ENCODE peak calls at places on chromosomes 2 and 18, in nine cellular contexts. One of them, this sample, is unnamed.
A peak's percentile ranks its signal among the peaks of the same experiment; 100 is the strongest.

GRCh38 chr18:76471593-76471992 is 23.4 kb downstream of the ZNF516 start:
- DNase-seq in HepG2: no peak
- DNase-seq in upper lobe of left lung: no peak
- DNase-seq in stomach: no peak
- DNase-seq in ovary: no peak
- DNase-seq in K562: no peak
- DNase-seq in transverse colon: no peak
- DNase-seq in GM12878: no peak
- DNase-seq in tibial nerve: no peak
- DNase-seq in this sample: peak; percentile 57

GRCh38 chr2:9613291-9613690 is 17.5 kb downstream of the YWHAQ start:
- DNase-seq in HepG2: no peak
- DNase-seq in upper lobe of left lung: no peak
- DNase-seq in stomach: no peak
- DNase-seq in ovary: no peak
- DNase-seq in K562: no peak
- DNase-seq in transverse colon: no peak
- DNase-seq in GM12878: no peak
- DNase-seq in tibial nerve: no peak
- DNase-seq in this sample: no peak

GRCh38 chr2:239763433-239764097 is 261.6 kb downstream of the NDUFA10 start:
- DNase-seq in HepG2: no peak
- DNase-seq in upper lobe of left lung: no peak
- DNase-seq in stomach: no peak
- DNase-seq in ovary: peak; percentile 2
- DNase-seq in K562: no peak
- DNase-seq in transverse colon: no peak
- DNase-seq in GM12878: no peak
- DNase-seq in tibial nerve: no peak
- DNase-seq in this sample: peak; percentile 37

GRCh38 chr2:239693330-239693729 is 292.5 kb upstream of the HDAC4 start:
- DNase-seq in HepG2: no peak
- DNase-seq in upper lobe of left lung: no peak
- DNase-seq in stomach: no peak
- DNase-seq in ovary: no peak
- DNase-seq in K562: no peak
- DNase-seq in transverse colon: no peak
- DNase-seq in GM12878: no peak
- DNase-seq in tibial nerve: no peak
- DNase-seq in this sample: no peak

GRCh38 chr2:151053661-151053990 is 208.0 kb downstream of the RBM43 start:
- DNase-seq in HepG2: no peak
- DNase-seq in upper lobe of left lung: no peak
- DNase-seq in stomach: no peak
- DNase-seq in ovary: no peak
- DNase-seq in K562: no peak
- DNase-seq in transverse colon: no peak
- DNase-seq in GM12878: no peak
- DNase-seq in tibial nerve: no peak
- DNase-seq in this sample: no peak

GRCh38 chr2:10141736-10142639 is 19.4 kb downstream of the RRM2 start:
- DNase-seq in HepG2: no peak
- DNase-seq in upper lobe of left lung: no peak
- DNase-seq in stomach: peak; percentile 59
- DNase-seq in ovary: no peak
- DNase-seq in K562: no peak
- DNase-seq in transverse colon: peak; percentile 49
- DNase-seq in GM12878: no peak
- DNase-seq in tibial nerve: no peak
- DNase-seq in this sample: peak; percentile 57

GRCh38 chr2:190978389-190979053 is 35.5 kb downstream of the STAT1 start:
- DNase-seq in HepG2: no peak
- DNase-seq in upper lobe of left lung: no peak
- DNase-seq in stomach: no peak
- DNase-seq in ovary: no peak
- DNase-seq in K562: no peak
- DNase-seq in transverse colon: no peak
- DNase-seq in GM12878: no peak
- DNase-seq in tibial nerve: no peak
- DNase-seq in this sample: no peak

GRCh38 chr2:162840598-162841246 is 2.2 kb upstream of the KCNH7 start:
- DNase-seq in HepG2: peak; percentile 70
- DNase-seq in upper lobe of left lung: no peak
- DNase-seq in stomach: peak; percentile 45
- DNase-seq in ovary: peak; percentile 29
- DNase-seq in K562: peak; percentile 28
- DNase-seq in transverse colon: peak; percentile 14
- DNase-seq in GM12878: peak; percentile 4
- DNase-seq in tibial nerve: peak; percentile 20
- DNase-seq in this sample: no peak

GRCh38 chr2:163667064-163667887 is 68.5 kb downstream of the FIGN start:
- DNase-seq in HepG2: peak; percentile 81
- DNase-seq in upper lobe of left lung: no peak
- DNase-seq in stomach: no peak
- DNase-seq in ovary: no peak
- DNase-seq in K562: no peak
- DNase-seq in transverse colon: no peak
- DNase-seq in GM12878: no peak
- DNase-seq in tibial nerve: no peak
- DNase-seq in this sample: no peak

GRCh38 chr2:235709124-235709813 is 215.4 kb downstream of the AGAP1 start:
- DNase-seq in HepG2: peak; percentile 48
- DNase-seq in upper lobe of left lung: peak; percentile 40
- DNase-seq in stomach: peak; percentile 77
- DNase-seq in ovary: no peak
- DNase-seq in K562: no peak
- DNase-seq in transverse colon: peak; percentile 89
- DNase-seq in GM12878: no peak
- DNase-seq in tibial nerve: no peak
- DNase-seq in this sample: peak; percentile 41

GRCh38 chr18:55343396-55344073 is 244.5 kb downstream of the TCF4 start:
- DNase-seq in HepG2: no peak
- DNase-seq in upper lobe of left lung: no peak
- DNase-seq in stomach: no peak
- DNase-seq in ovary: no peak
- DNase-seq in K562: peak; percentile 5
- DNase-seq in transverse colon: no peak
- DNase-seq in GM12878: no peak
- DNase-seq in tibial nerve: no peak
- DNase-seq in this sample: no peak

DNA sequence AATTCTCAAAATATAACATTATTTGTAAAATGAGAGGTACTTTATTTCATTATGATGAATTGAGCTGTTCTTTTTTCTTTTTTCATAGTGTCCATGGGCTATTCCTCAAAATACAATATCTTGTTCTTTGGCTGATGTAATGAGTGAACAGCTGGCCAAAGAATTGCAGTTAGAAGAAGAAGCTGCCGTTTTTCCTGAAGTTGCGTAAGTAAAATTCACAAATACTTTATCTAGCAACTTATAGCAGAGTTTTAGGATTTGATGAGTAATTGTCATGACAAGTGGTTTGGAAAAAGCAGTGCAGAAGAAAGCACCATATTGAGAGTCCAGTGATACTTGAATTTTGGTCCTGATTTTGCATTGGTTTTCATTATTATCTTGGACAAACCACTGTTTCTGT is 9.8 kb downstream of the RIOK3 start:
- DNase-seq in HepG2: no peak
- DNase-seq in upper lobe of left lung: no peak
- DNase-seq in stomach: no peak
- DNase-seq in ovary: no peak
- DNase-seq in K562: no peak
- DNase-seq in transverse colon: no peak
- DNase-seq in GM12878: no peak
- DNase-seq in tibial nerve: no peak
- DNase-seq in this sample: no peak
- H3K36me3 ChIP-seq in HepG2: peaks cover 48% of the 10 kb centered on the region
- H3K36me3 ChIP-seq in upper lobe of left lung: peaks cover 47% of the 10 kb centered on the region
- H3K36me3 ChIP-seq in stomach: peaks cover 63% of the 10 kb centered on the region
- H3K36me3 ChIP-seq in ovary: no peaks in the 10 kb centered on the region
- H3K36me3 ChIP-seq in K562: peaks cover 70% of the 10 kb centered on the region
- H3K36me3 ChIP-seq in transverse colon: peaks cover 49% of the 10 kb centered on the region
- H3K36me3 ChIP-seq in GM12878: peaks cover 44% of the 10 kb centered on the region
- H3K36me3 ChIP-seq in tibial nerve: peaks cover 17% of the 10 kb centered on the region
- H3K36me3 ChIP-seq in this sample: peaks cover 58% of the 10 kb centered on the region

GRCh38 chr2:48774251-48774650 is 18.7 kb upstream of the LHCGR start:
- DNase-seq in HepG2: no peak
- DNase-seq in upper lobe of left lung: no peak
- DNase-seq in stomach: no peak
- DNase-seq in ovary: no peak
- DNase-seq in K562: no peak
- DNase-seq in transverse colon: no peak
- DNase-seq in GM12878: no peak
- DNase-seq in tibial nerve: no peak
- DNase-seq in this sample: no peak

GRCh38 chr2:48767330-48767729 is 11.8 kb upstream of the LHCGR start:
- DNase-seq in HepG2: no peak
- DNase-seq in upper lobe of left lung: peak; percentile 24
- DNase-seq in stomach: no peak
- DNase-seq in ovary: no peak
- DNase-seq in K562: no peak
- DNase-seq in transverse colon: no peak
- DNase-seq in GM12878: no peak
- DNase-seq in tibial nerve: no peak
- DNase-seq in this sample: no peak

GRCh38 chr2:48771241-48772014 is 15.9 kb upstream of the LHCGR start:
- DNase-seq in HepG2: no peak
- DNase-seq in upper lobe of left lung: no peak
- DNase-seq in stomach: no peak
- DNase-seq in ovary: no peak
- DNase-seq in K562: no peak
- DNase-seq in transverse colon: no peak
- DNase-seq in GM12878: no peak
- DNase-seq in tibial nerve: no peak
- DNase-seq in this sample: no peak

DNA sequence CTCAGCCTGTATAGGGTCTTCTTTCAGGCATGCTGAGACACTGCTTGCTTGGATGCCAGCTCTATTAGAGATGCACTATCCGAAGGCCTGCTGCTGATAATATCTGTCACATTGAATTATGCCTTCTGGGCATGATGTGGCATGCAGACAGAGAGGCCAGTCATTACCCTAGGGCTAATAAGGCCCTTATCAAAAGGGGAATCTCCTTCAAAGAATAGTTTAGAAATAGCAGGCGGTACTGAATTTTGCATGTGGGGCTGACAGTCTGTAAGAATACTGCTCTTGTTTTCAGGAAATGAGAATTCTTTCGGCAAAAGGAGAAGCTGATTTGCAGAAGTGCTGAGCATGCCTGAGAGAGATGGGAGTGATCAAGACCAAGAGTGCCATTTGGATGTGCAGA is 13.1 kb upstream of the LHCGR start:
- DNase-seq in HepG2: no peak
- DNase-seq in upper lobe of left lung: no peak
- DNase-seq in stomach: no peak
- DNase-seq in ovary: no peak
- DNase-seq in K562: no peak
- DNase-seq in transverse colon: no peak
- DNase-seq in GM12878: no peak
- DNase-seq in tibial nerve: no peak
- DNase-seq in this sample: no peak
- TF ChIP-seq EP300 in HepG2: no peak
- TF ChIP-seq EP300 in upper lobe of left lung: no peak
- TF ChIP-seq EP300 in stomach: no peak
- TF ChIP-seq EP300 in ovary: no peak
- TF ChIP-seq EP300 in K562: no peak
- TF ChIP-seq EP300 in transverse colon: no peak
- TF ChIP-seq EP300 in GM12878: no peak
- TF ChIP-seq EP300 in tibial nerve: no peak
- TF ChIP-seq EP300 in this sample: no peak

GRCh38 chr2:65033178-65033577 is 23.0 kb upstream of the CEP68 start:
- DNase-seq in HepG2: peak; percentile 25
- DNase-seq in upper lobe of left lung: no peak
- DNase-seq in stomach: no peak
- DNase-seq in ovary: no peak
- DNase-seq in K562: peak; percentile 59
- DNase-seq in transverse colon: no peak
- DNase-seq in GM12878: no peak
- DNase-seq in tibial nerve: no peak
- DNase-seq in this sample: no peak
- TF ChIP-seq CTCF in HepG2: peak; percentile 40
- TF ChIP-seq CTCF in upper lobe of left lung: no peak
- TF ChIP-seq CTCF in stomach: no peak
- TF ChIP-seq CTCF in ovary: no peak
- TF ChIP-seq CTCF in K562: peak; percentile 62
- TF ChIP-seq CTCF in transverse colon: no peak
- TF ChIP-seq CTCF in GM12878: peak; percentile 40
- TF ChIP-seq CTCF in tibial nerve: no peak
- TF ChIP-seq CTCF in this sample: no peak

GRCh38 chr2:96374211-96374951 is 38.8 kb downstream of the NCAPH start:
- DNase-seq in HepG2: no peak
- DNase-seq in upper lobe of left lung: peak; percentile 31
- DNase-seq in stomach: peak; percentile 83
- DNase-seq in ovary: no peak
- DNase-seq in K562: no peak
- DNase-seq in transverse colon: peak; percentile 36
- DNase-seq in GM12878: no peak
- DNase-seq in tibial nerve: peak; percentile 22
- DNase-seq in this sample: no peak

DNA sequence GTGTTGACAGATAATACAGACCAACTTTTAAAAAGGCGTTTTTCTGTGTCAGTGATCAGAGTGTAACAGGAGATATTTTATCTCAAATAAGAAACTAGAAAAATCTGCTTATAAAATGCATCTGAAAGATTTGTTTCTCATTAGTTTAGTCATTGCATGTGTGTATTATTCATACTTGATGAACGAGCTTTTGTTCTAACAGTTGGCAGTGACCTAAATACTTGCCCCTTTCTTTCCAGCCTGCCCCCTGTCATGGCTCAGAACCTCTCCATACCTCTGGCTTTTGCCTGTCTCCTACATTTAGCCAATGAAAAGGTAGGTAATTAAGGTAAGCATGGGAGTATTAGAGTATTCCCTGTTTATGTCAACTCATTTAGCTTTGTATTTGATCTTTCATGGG is 33.6 kb downstream of the NCAPH start:
- DNase-seq in HepG2: no peak
- DNase-seq in upper lobe of left lung: no peak
- DNase-seq in stomach: no peak
- DNase-seq in ovary: no peak
- DNase-seq in K562: no peak
- DNase-seq in transverse colon: no peak
- DNase-seq in GM12878: no peak
- DNase-seq in tibial nerve: no peak
- DNase-seq in this sample: no peak
- H3K36me3 ChIP-seq in HepG2: peaks cover 88% of the 10 kb centered on the region
- H3K36me3 ChIP-seq in upper lobe of left lung: no peaks in the 10 kb centered on the region
- H3K36me3 ChIP-seq in stomach: no peaks in the 10 kb centered on the region
- H3K36me3 ChIP-seq in ovary: no peaks in the 10 kb centered on the region
- H3K36me3 ChIP-seq in K562: peaks cover 90% of the 10 kb centered on the region
- H3K36me3 ChIP-seq in transverse colon: no peaks in the 10 kb centered on the region
- H3K36me3 ChIP-seq in GM12878: peaks cover 47% of the 10 kb centered on the region
- H3K36me3 ChIP-seq in tibial nerve: no peaks in the 10 kb centered on the region
- H3K36me3 ChIP-seq in this sample: no peaks in the 10 kb centered on the region

GRCh38 chr2:48250943-48251342 is 279.0 kb upstream of the STON1 start:
- DNase-seq in HepG2: peak; percentile 65
- DNase-seq in upper lobe of left lung: peak; percentile 31
- DNase-seq in stomach: no peak
- DNase-seq in ovary: no peak
- DNase-seq in K562: no peak
- DNase-seq in transverse colon: no peak
- DNase-seq in GM12878: no peak
- DNase-seq in tibial nerve: no peak
- DNase-seq in this sample: no peak
- TF ChIP-seq EP300 in HepG2: peak; percentile 73
- TF ChIP-seq EP300 in upper lobe of left lung: no peak
- TF ChIP-seq EP300 in stomach: no peak
- TF ChIP-seq EP300 in ovary: no peak
- TF ChIP-seq EP300 in K562: no peak
- TF ChIP-seq EP300 in transverse colon: no peak
- TF ChIP-seq EP300 in GM12878: peak; percentile 25
- TF ChIP-seq EP300 in tibial nerve: peak; percentile 20
- TF ChIP-seq EP300 in this sample: no peak